ENCODE peak calls at places on chromosomes 4 and X, in five cellular contexts. D is stimulated activated CD4-positive, alpha-beta T cell treated with anti-CD3 and anti-CD28 coated beads, Interleukin-2, amount 100 ng/mL, for 24 hours; I is GM06990; X is caudate nucleus; Q is Right ventricle myocardium superior. M is an unnamed sample.

GRCh38 chrX:23403849-23404248 is 69.2 kb downstream of the PTCHD1 start:
- DNase-seq in D (no peak), X (no peak), I (no peak), Q (no peak), M (no peak)

GRCh38 chrX:15398874-15399273 is 14.7 kb upstream of the VEGFD start:
- DNase-seq in D (no peak), I (no peak), X (no peak), Q (no peak), M (no peak)

GRCh38 chrX:13177921-13178320 is 133.5 kb upstream of the FAM9C start:
- DNase-seq in I (no peak), D (no peak), Q (no peak), X (no peak), M (no peak)

GRCh38 chrX:66680451-66680850 is 41.6 kb upstream of the EDA2R start:
- DNase-seq in I (no peak), Q (no peak), D (no peak), X (no peak), M (no peak)

GRCh38 chr4:64857815-64858214 is 448.6 kb upstream of the TECRL start:
- DNase-seq in I (no peak), D (no peak), Q (no peak), X (no peak), M (no peak)

GRCh38 chr4:113958766-113959540 is 20.5 kb downstream of the ARSJ start:
- DNase-seq in X (no peak), I (no peak), D (no peak), Q (no peak), M (no peak)

GRCh38 chr4:86688026-86688425 is 93.9 kb downstream of the PTPN13 start:
- DNase-seq in X (no peak), D (no peak), I (no peak), Q (no peak), M (no peak)

GRCh38 chrX:13681595-13681994 is 7.3 kb upstream of the RAB9A start:
- DNase-seq in Q (no peak), I (no peak), D (no peak), X (no peak), M (no peak)

GRCh38 chr4:126777649-126778048 is 855.1 kb upstream of the INTU start:
- DNase-seq in Q (no peak), I (no peak), D (no peak), X (no peak), M (no peak)

GRCh38 chr4:146243141-146243882 is 29.0 kb downstream of the REELD1 start:
- DNase-seq in I (peak), Q (no peak), D (peak), X (no peak), M (no peak)

GRCh38 chr4:173177232-173177631 is 8.6 kb downstream of the GALNT7 start:
- DNase-seq in X (no peak), Q (no peak), D (no peak), I (no peak), M (no peak)

GRCh38 chr4:133150643-133151300 is 1.7 kb downstream of the PCDH10 start:
- DNase-seq in I (no peak), Q (peak), D (no peak), X (no peak), M (peak)

GRCh38 chrX:72495041-72495440 is 77.6 kb downstream of the HDAC8 start:
- DNase-seq in I (no peak), D (no peak), X (no peak), Q (no peak), M (no peak)

GRCh38 chrX:119118780-119119395 is 8.7 kb downstream of the KIAA1210 start:
- DNase-seq in I (peak), D (peak), Q (peak), X (no peak), M (no peak)

GRCh38 chr4:143337600-143338287 is 1.1 kb downstream of the GAB1 start:
- DNase-seq in D (peak), I (no peak), X (no peak), Q (peak), M (peak)

GRCh38 chr4:115678425-115678941 is 565.1 kb upstream of the NDST4 start:
- DNase-seq in Q (no peak), X (no peak), D (no peak), I (no peak), M (no peak)

GRCh38 chrX:104435249-104435648 is 130.8 kb upstream of the IL1RAPL2 start:
- DNase-seq in I (no peak), D (no peak), Q (no peak), X (no peak), M (no peak)

GRCh38 chrX:42531431-42531830 is 246.5 kb downstream of the PPP1R2C start:
- DNase-seq in Q (no peak), I (no peak), D (no peak), X (no peak), M (no peak)

M was measured in C1 segment of cervical spinal cord.